ENCODE peak calls at places on chromosomes 11 and 22, in eight cellular contexts. M is OCI-LY7, X is A673, A is Panc1, G is ovary, V is stomach, L is cardiac muscle cell, Q is suprapubic skin. F is an unnamed sample. For H3K4me1, the result is how much of the 10 kb centered on the place peaks cover.

GRCh38 chr11:131579932-131580387 is 209.5 kb downstream of the NTM start:
- DNase-seq in G (no peak), M (peak), X (peak), V (no peak), L (peak), Q (no peak), A (no peak), F (no peak)

GRCh38 chr22:35010543-35010942 is 55.4 kb upstream of the ISX start:
- DNase-seq in Q (no peak), X (no peak), G (no peak), L (no peak), A (no peak), M (no peak), V (no peak), F (no peak)

GRCh38 chr22:47206819-47207218 is 444.4 kb downstream of the TBC1D22A start:
- DNase-seq in Q (peak), L (no peak), X (no peak), A (no peak), G (no peak), M (no peak), V (peak), F (no peak)

GRCh38 chr11:63817758-63818498 is 4.7 kb downstream of the SPINDOC start:
- DNase-seq in Q (no peak), X (no peak), L (no peak), G (no peak), M (no peak), A (no peak), V (no peak), F (no peak)

GRCh38 chr22:49976439-49977175 is 16.0 kb downstream of the PIM3 start:
- DNase-seq in L (no peak), G (no peak), V (peak), A (no peak), M (peak), X (peak), Q (no peak), F (no peak)

GRCh38 chr11:5234390-5234834 is at the start of gene HBD:
- DNase-seq in V (no peak), L (peak), M (no peak), X (no peak), G (no peak), A (no peak), Q (no peak), F (no peak)

GRCh38 chr11:1502971-1503707 is 16.6 kb upstream of the MOB2 start:
- DNase-seq in Q (no peak), V (peak), X (no peak), L (no peak), M (no peak), A (no peak), G (no peak), F (no peak)

GRCh38 chr11:27532652-27533325 is 26.2 kb upstream of the LIN7C start:
- DNase-seq in L (peak), X (no peak), Q (no peak), V (no peak), G (no peak), A (no peak), M (no peak), F (no peak)

GRCh38 chr11:64339754-64340408 is at the start of gene CCDC88B:
- DNase-seq in Q (no peak), L (no peak), G (no peak), M (peak), A (no peak), X (no peak), V (peak), F (peak)

GRCh38 chr11:129375731-129376657 is at the start of gene BARX2:
- DNase-seq in X (peak), M (no peak), G (no peak), L (peak), Q (no peak), V (peak), A (peak), F (peak)

GRCh38 chr22:37472418-37473006 is 13.7 kb downstream of the MFNG start:
- DNase-seq in M (peak), X (peak), G (no peak), L (peak), V (peak), A (no peak), Q (no peak), F (no peak)

GRCh38 chr11:75558939-75559843 is 2.9 kb upstream of the SERPINH1 start:
- DNase-seq in V (no peak), M (no peak), L (peak), G (peak), A (no peak), Q (no peak), X (peak), F (peak)

GRCh38 chr11:56624661-56625110 is 10.0 kb upstream of the OR5M1 start:
- DNase-seq in A (peak), X (peak), M (peak), V (no peak), G (no peak), L (peak), Q (no peak), F (no peak)

GRCh38 chr22:40782521-40782920 is 36.6 kb downstream of the SLC25A17 start:
- DNase-seq in X (no peak), L (no peak), A (no peak), V (no peak), Q (no peak), M (no peak), G (no peak), F (no peak)

GRCh38 chr22:39954584-39955055 is 5.6 kb upstream of the TMA7B start:
- DNase-seq in A (no peak), X (peak), Q (no peak), M (no peak), G (no peak), L (peak), V (no peak), F (no peak)

GRCh38 chr11:28536504-28537267 is 428.5 kb downstream of the METTL15 start:
- DNase-seq in V (no peak), M (no peak), Q (no peak), G (no peak), X (no peak), A (no peak), L (no peak), F (no peak)

GRCh38 chr11:112212290-112212689 is 13.9 kb upstream of the PTS start:
- DNase-seq in A (no peak), V (no peak), M (no peak), L (no peak), G (no peak), X (no peak), Q (no peak), F (no peak)

GRCh38 chr11:66317322-66317765 is 500 bp upstream of the CD248 start:
- DNase-seq in M (peak), A (no peak), L (peak), X (peak), G (peak), V (no peak), Q (no peak), F (no peak)

GRCh38 chr22:38205261-38206128 is 3.7 kb downstream of the MAFF start:
- DNase-seq in M (no peak), V (no peak), G (peak), X (no peak), A (no peak), L (peak), Q (no peak), F (no peak)

GRCh38 chr11:80186687-80187086 is 745.9 kb upstream of the TENM4 start:
- DNase-seq in X (no peak), G (no peak), Q (no peak), V (no peak), A (no peak), L (no peak), M (no peak), F (no peak)

GRCh38 chr22:38957046-38957770 is at the start of gene APOBEC3A:
- DNase-seq in X (no peak), G (no peak), Q (no peak), L (no peak), M (no peak), V (peak), A (no peak), F (no peak)

GRCh38 chr11:87422566-87422965 is 384.8 kb downstream of the TMEM135 start:
- DNase-seq in M (no peak), L (no peak), V (no peak), Q (no peak), X (no peak), A (no peak), G (no peak), F (no peak)

GRCh38 chr11:123457187-123457770 is 27.2 kb downstream of the GRAMD1B start:
- DNase-seq in L (peak), Q (no peak), M (no peak), V (no peak), A (no peak), G (peak), X (no peak), F (peak)

GRCh38 chr22:17121235-17122195 is at the start of gene TMEM121B:
- DNase-seq in A (no peak), X (peak), M (no peak), V (peak), L (peak), G (peak), Q (no peak), F (no peak)

GRCh38 chr11:44774736-44775135 is 48.0 kb downstream of the TSPAN18 start:
- DNase-seq in L (no peak), Q (peak), A (no peak), X (no peak), V (no peak), M (no peak), G (no peak), F (no peak)

GRCh38 chr11:18727499-18728236 is 1.7 kb upstream of the IGSF22 start:
- DNase-seq in X (peak), V (no peak), A (peak), M (peak), Q (no peak), L (peak), G (peak), F (no peak)

GRCh38 chr22:46815132-46815531 is 52.7 kb downstream of the TBC1D22A start:
- DNase-seq in L (no peak), G (no peak), M (no peak), V (peak), X (no peak), A (no peak), Q (no peak), F (no peak)

GRCh38 chr11:31646206-31646605 is 136.6 kb downstream of the ELP4 start:
- DNase-seq in G (no peak), L (peak), Q (no peak), V (no peak), X (no peak), A (no peak), M (no peak), F (no peak)

GRCh38 chr11:28514391-28514790 is 406.2 kb downstream of the METTL15 start:
- DNase-seq in A (no peak), X (no peak), G (no peak), M (no peak), V (no peak), L (no peak), Q (no peak), F (no peak)

GRCh38 chr11:10770626-10771254 is 19.7 kb downstream of the CTR9 start:
- DNase-seq in G (no peak), A (peak), X (peak), M (peak), V (peak), L (peak), Q (no peak), F (no peak)

GRCh38 chr11:71465054-71465453 is 12.1 kb downstream of the NADSYN1 start:
- DNase-seq in G (no peak), X (no peak), M (no peak), Q (no peak), L (no peak), A (no peak), V (no peak), F (no peak)

GRCh38 chr22:33512961-33513360 is 407.3 kb downstream of the LARGE1 start:
- DNase-seq in L (no peak), A (no peak), V (no peak), G (no peak), X (no peak), Q (no peak), M (no peak), F (no peak)

GRCh38 chr11:94948070-94948617 is 25.2 kb downstream of the CWC15 start:
- DNase-seq in G (no peak), L (peak), A (no peak), M (no peak), Q (no peak), V (no peak), X (peak), F (no peak)

GRCh38 chr11:64245401-64245796 is 1.3 kb downstream of the PPP1R14B start:
- DNase-seq in Q (no peak), X (no peak), G (peak), V (peak), A (no peak), M (peak), L (no peak), F (no peak)

GRCh38 chr11:75802913-75803820 is 11.8 kb upstream of the UVRAG start:
- DNase-seq in G (peak), X (peak), A (peak), M (peak), Q (peak), L (peak), V (peak), F (peak)

DNA sequence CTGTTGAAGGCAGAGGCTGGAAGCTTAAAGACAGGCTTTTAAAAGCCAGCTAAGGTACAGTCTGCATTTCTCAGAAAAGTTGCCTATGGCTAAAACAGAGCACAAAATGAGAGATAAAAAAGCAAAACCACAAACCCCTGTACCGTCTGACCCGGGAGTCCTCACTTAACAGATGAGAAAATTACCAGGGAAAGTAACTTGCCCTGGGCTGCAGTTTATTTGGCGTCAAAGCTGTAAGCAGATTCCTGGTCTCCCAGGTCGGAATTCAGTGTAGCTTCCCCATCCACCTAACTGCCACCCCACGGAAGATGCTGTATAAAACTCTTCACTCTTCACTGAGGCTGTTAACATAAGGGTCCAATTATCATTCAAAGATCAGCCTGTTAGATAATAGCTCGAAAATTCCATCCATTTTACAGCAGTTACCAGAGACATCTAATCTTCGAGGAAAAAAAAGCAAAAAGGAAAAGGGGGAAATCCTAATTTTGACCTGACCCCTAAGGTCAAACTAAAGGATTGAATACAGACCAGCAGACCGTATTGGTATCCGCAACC is 1.5 kb downstream of the TCF20 start:
- DNase-seq in A (no peak), M (no peak), L (no peak), Q (no peak), G (no peak), X (no peak), V (no peak), F (no peak)
- H3K4me3 ChIP-seq in A (peak), M (peak), L (peak), Q (peak), G (peak), X (peak), V (peak), F (peak)

GRCh38 chr22:36423461-36424404 is 36.0 kb upstream of the MYH9 start:
- DNase-seq in L (peak), A (no peak), Q (no peak), G (no peak), M (no peak), V (no peak), X (no peak), F (no peak)
- H3K4me1 ChIP-seq in L (under half), A (under half), Q (under half), G (under half), M (under half), V (under half), X (under half), F (under half)

DNA sequence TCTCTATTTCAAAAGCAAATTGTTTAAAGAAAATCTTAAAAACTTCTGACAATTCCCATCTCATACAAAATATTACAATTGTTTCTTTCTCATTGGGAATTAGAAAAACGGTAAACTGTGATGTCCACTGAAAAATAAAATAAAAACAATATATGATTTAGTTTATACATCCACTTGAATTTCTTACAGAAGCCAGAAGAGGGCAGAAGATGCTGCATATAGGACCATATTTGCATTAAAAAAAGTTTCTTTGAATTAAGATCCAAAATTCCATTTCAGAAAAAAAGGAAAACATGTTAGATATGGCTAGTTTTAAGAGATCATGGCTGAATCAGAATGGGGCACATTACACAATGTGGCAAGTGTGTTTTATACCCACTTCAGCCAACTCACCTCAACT is 39.3 kb upstream of the LRRC4C start:
- DNase-seq in Q (no peak), L (peak), V (no peak), G (no peak), A (no peak), X (peak), M (no peak), F (no peak)
- TF ChIP-seq CTCF in Q (no peak), L (peak), V (no peak), G (no peak), A (peak), X (peak), M (peak), F (no peak)

DNA sequence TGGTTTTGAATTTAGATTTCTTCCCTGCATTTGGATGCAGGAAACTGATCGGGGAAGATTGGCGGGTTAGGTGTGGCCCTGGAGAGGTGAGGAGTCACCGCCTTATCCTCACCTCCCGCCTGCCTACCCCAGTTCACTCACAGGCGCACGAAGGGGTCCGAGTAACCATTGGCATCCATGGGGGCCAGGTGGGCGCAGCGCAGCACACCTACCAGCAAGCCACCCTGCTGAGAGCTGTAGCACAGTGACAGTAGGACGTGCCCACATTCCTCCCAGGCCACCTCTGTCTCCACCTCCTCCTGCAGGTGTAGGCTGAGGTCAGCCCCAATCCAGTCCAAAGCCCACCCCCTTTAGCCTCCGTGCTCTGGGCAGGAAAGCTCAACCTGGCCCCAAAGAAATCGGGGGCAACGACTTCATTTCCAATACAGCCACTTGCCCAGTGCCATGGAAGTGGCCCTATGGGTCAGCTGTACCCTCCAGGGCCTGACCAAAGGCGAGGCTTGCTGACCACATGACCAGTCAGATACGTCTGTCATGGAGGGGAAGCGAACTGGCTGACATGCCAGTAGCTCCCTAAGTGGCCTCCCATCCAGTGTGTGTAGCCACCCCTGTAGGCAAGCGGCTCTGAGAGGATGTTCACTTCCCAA is 6.7 kb downstream of the NDUFV1 start:
- DNase-seq in M (no peak), V (no peak), X (no peak), G (no peak), Q (no peak), L (no peak), A (no peak), F (no peak)
- H3K4me3 ChIP-seq in M (peak), V (peak), X (no peak), G (no peak), Q (peak), L (no peak), A (no peak), F (no peak)

DNA sequence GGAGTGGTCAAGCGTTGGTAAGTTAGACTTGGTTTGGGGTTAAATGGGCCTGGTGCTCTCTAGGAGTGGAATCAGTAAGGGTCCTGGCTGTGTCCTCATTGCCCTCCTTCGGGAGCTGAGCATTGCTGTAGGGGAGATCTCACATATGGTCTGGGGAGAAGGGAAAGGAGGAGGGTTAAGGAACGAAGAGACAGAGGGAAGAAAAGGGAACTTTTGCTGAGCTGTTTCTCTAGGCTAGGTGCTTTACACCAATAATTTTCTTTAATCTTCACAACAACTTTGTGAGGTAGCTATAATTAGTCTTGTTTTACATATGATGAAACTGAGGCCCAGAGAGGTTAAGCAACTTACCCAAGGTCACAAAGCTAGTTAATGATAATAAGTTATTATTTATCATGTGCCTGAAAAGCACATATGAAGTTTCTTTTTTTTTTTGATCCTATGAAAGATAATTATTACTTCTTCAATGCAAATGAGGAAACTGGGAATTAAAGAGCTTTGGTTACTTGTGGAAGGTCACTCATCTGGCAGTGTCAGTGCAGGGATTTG is 22.6 kb downstream of the STIM1 start:
- DNase-seq in V (no peak), A (no peak), L (no peak), M (no peak), X (no peak), Q (no peak), G (no peak), F (no peak)
- H3K4me1 ChIP-seq in V (under half), A (under half), L (under half), M (half or more), X (under half), Q (under half), G (under half), F (under half)

DNA sequence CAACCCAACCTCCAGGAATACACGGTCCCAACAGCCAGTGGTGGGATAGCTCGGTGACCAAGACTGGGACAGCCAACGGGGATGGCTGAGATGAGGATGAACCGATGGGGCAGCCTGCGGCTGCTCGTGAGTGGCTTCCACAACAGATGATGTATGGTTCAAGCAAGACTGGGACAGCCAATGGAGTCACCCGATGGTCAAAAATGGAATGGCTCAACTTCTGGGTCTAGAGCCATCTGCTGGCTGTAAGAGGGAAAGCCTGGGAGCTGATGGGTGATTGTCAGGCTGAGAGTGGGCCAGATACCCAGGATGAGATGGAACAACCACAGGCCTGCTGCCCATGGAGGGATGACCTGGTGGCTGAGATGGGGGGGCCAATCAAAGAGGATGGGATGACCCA is 35.5 kb downstream of the SYT7 start:
- DNase-seq in A (no peak), V (no peak), L (no peak), G (no peak), X (peak), Q (no peak), M (no peak), F (no peak)
- TF ChIP-seq CTCF in A (no peak), V (no peak), L (peak), G (no peak), X (peak), Q (peak), M (peak), F (no peak)

F was measured in lung.